ENCODE peak calls at places on chromosomes 7 and 10, in eight cellular contexts. One of them, this sample, is unnamed.

GRCh38 chr10:125004571-125005311 is 62.8 kb downstream of the ZRANB1 start:
- DNase-seq in spleen: peak
- DNase-seq in SJSA1: no peak
- DNase-seq in A673: no peak
- DNase-seq in mammary epithelial cell: no peak
- DNase-seq in fibroblast of lung: no peak
- DNase-seq in WERI-Rb-1: peak
- DNase-seq in substantia nigra: no peak
- DNase-seq in this sample: no peak

GRCh38 chr10:50552308-50552707 is 71.4 kb downstream of the SGMS1 start:
- DNase-seq in spleen: no peak
- DNase-seq in WERI-Rb-1: no peak
- DNase-seq in substantia nigra: no peak
- DNase-seq in fibroblast of lung: peak
- DNase-seq in A673: no peak
- DNase-seq in mammary epithelial cell: no peak
- DNase-seq in SJSA1: peak
- DNase-seq in this sample: no peak

GRCh38 chr7:42055171-42055570 is 181.8 kb downstream of the GLI3 start:
- DNase-seq in substantia nigra: no peak
- DNase-seq in spleen: no peak
- DNase-seq in SJSA1: no peak
- DNase-seq in WERI-Rb-1: no peak
- DNase-seq in mammary epithelial cell: no peak
- DNase-seq in fibroblast of lung: no peak
- DNase-seq in A673: no peak
- DNase-seq in this sample: no peak

GRCh38 chr10:50358925-50359687 is 107.8 kb upstream of the ASAH2 start:
- DNase-seq in WERI-Rb-1: no peak
- DNase-seq in mammary epithelial cell: no peak
- DNase-seq in spleen: no peak
- DNase-seq in SJSA1: no peak
- DNase-seq in substantia nigra: no peak
- DNase-seq in A673: no peak
- DNase-seq in fibroblast of lung: peak
- DNase-seq in this sample: no peak

GRCh38 chr10:123229927-123230630 is 75.9 kb downstream of the BUB3 start:
- DNase-seq in WERI-Rb-1: no peak
- DNase-seq in SJSA1: no peak
- DNase-seq in fibroblast of lung: no peak
- DNase-seq in mammary epithelial cell: peak
- DNase-seq in A673: no peak
- DNase-seq in spleen: no peak
- DNase-seq in substantia nigra: no peak
- DNase-seq in this sample: peak

GRCh38 chr10:44164256-44164956 is 220.5 kb downstream of the CXCL12 start:
- DNase-seq in A673: no peak
- DNase-seq in SJSA1: no peak
- DNase-seq in substantia nigra: no peak
- DNase-seq in fibroblast of lung: no peak
- DNase-seq in WERI-Rb-1: no peak
- DNase-seq in spleen: no peak
- DNase-seq in mammary epithelial cell: no peak
- DNase-seq in this sample: no peak

GRCh38 chr10:28973309-28973972 is 296.1 kb downstream of the BAMBI start:
- DNase-seq in mammary epithelial cell: no peak
- DNase-seq in fibroblast of lung: no peak
- DNase-seq in WERI-Rb-1: no peak
- DNase-seq in SJSA1: no peak
- DNase-seq in spleen: no peak
- DNase-seq in A673: no peak
- DNase-seq in substantia nigra: no peak
- DNase-seq in this sample: no peak

GRCh38 chr7:114372619-114373018 is 42.0 kb upstream of the FOXP2 start:
- DNase-seq in fibroblast of lung: no peak
- DNase-seq in WERI-Rb-1: no peak
- DNase-seq in substantia nigra: no peak
- DNase-seq in mammary epithelial cell: no peak
- DNase-seq in A673: no peak
- DNase-seq in spleen: no peak
- DNase-seq in SJSA1: no peak
- DNase-seq in this sample: no peak

GRCh38 chr7:69847921-69848612 is 249.8 kb downstream of the AUTS2 start:
- DNase-seq in A673: no peak
- DNase-seq in SJSA1: no peak
- DNase-seq in substantia nigra: no peak
- DNase-seq in fibroblast of lung: no peak
- DNase-seq in WERI-Rb-1: no peak
- DNase-seq in mammary epithelial cell: no peak
- DNase-seq in spleen: no peak
- DNase-seq in this sample: no peak

GRCh38 chr10:114389429-114389828 is 14.9 kb downstream of the AFAP1L2 start:
- DNase-seq in spleen: no peak
- DNase-seq in A673: no peak
- DNase-seq in WERI-Rb-1: no peak
- DNase-seq in SJSA1: peak
- DNase-seq in fibroblast of lung: peak
- DNase-seq in mammary epithelial cell: peak
- DNase-seq in substantia nigra: no peak
- DNase-seq in this sample: peak

GRCh38 chr10:109977382-109977806 is 30.4 kb upstream of the ADD3 start:
- DNase-seq in fibroblast of lung: no peak
- DNase-seq in A673: peak
- DNase-seq in spleen: no peak
- DNase-seq in WERI-Rb-1: no peak
- DNase-seq in SJSA1: peak
- DNase-seq in substantia nigra: no peak
- DNase-seq in mammary epithelial cell: no peak
- DNase-seq in this sample: no peak

GRCh38 chr10:103983367-103983911 is 16.5 kb downstream of the SLK start:
- DNase-seq in SJSA1: no peak
- DNase-seq in spleen: no peak
- DNase-seq in mammary epithelial cell: no peak
- DNase-seq in substantia nigra: no peak
- DNase-seq in WERI-Rb-1: no peak
- DNase-seq in A673: no peak
- DNase-seq in fibroblast of lung: no peak
- DNase-seq in this sample: no peak

GRCh38 chr10:129491123-129491734 is 24.2 kb downstream of the MGMT start:
- DNase-seq in A673: peak
- DNase-seq in mammary epithelial cell: peak
- DNase-seq in substantia nigra: no peak
- DNase-seq in spleen: no peak
- DNase-seq in SJSA1: no peak
- DNase-seq in fibroblast of lung: peak
- DNase-seq in WERI-Rb-1: no peak
- DNase-seq in this sample: no peak

GRCh38 chr7:17292858-17293257 is 5.6 kb upstream of the AHR start:
- DNase-seq in SJSA1: no peak
- DNase-seq in spleen: no peak
- DNase-seq in A673: no peak
- DNase-seq in substantia nigra: no peak
- DNase-seq in mammary epithelial cell: no peak
- DNase-seq in fibroblast of lung: no peak
- DNase-seq in WERI-Rb-1: no peak
- DNase-seq in this sample: no peak

GRCh38 chr7:143248781-143249354 is 14.4 kb upstream of the GSTK1 start:
- DNase-seq in spleen: no peak
- DNase-seq in mammary epithelial cell: peak
- DNase-seq in WERI-Rb-1: no peak
- DNase-seq in fibroblast of lung: no peak
- DNase-seq in A673: no peak
- DNase-seq in SJSA1: no peak
- DNase-seq in substantia nigra: no peak
- DNase-seq in this sample: no peak

GRCh38 chr7:156941393-156942182 is 7.9 kb upstream of the NOM1 start:
- DNase-seq in mammary epithelial cell: no peak
- DNase-seq in WERI-Rb-1: no peak
- DNase-seq in A673: no peak
- DNase-seq in substantia nigra: no peak
- DNase-seq in fibroblast of lung: no peak
- DNase-seq in spleen: no peak
- DNase-seq in SJSA1: no peak
- DNase-seq in this sample: no peak

GRCh38 chr7:148906707-148907498 is 22.8 kb upstream of the EZH2 start:
- DNase-seq in spleen: no peak
- DNase-seq in fibroblast of lung: no peak
- DNase-seq in SJSA1: no peak
- DNase-seq in WERI-Rb-1: peak
- DNase-seq in substantia nigra: no peak
- DNase-seq in A673: no peak
- DNase-seq in mammary epithelial cell: no peak
- DNase-seq in this sample: no peak

GRCh38 chr7:51029586-51030230 is 247.0 kb upstream of the GRB10 start:
- DNase-seq in mammary epithelial cell: peak
- DNase-seq in spleen: no peak
- DNase-seq in fibroblast of lung: peak
- DNase-seq in SJSA1: no peak
- DNase-seq in WERI-Rb-1: no peak
- DNase-seq in substantia nigra: no peak
- DNase-seq in A673: no peak
- DNase-seq in this sample: peak

GRCh38 chr10:121168513-121169216 is 317.5 kb downstream of the WDR11 start:
- DNase-seq in SJSA1: no peak
- DNase-seq in A673: no peak
- DNase-seq in substantia nigra: no peak
- DNase-seq in mammary epithelial cell: no peak
- DNase-seq in WERI-Rb-1: peak
- DNase-seq in spleen: no peak
- DNase-seq in fibroblast of lung: no peak
- DNase-seq in this sample: no peak

GRCh38 chr10:123878666-123879311 is 12.8 kb downstream of the CPXM2 start:
- DNase-seq in A673: no peak
- DNase-seq in fibroblast of lung: no peak
- DNase-seq in SJSA1: no peak
- DNase-seq in WERI-Rb-1: no peak
- DNase-seq in spleen: no peak
- DNase-seq in substantia nigra: no peak
- DNase-seq in mammary epithelial cell: no peak
- DNase-seq in this sample: no peak

GRCh38 chr10:114400091-114400490 is 4.2 kb downstream of the AFAP1L2 start:
- DNase-seq in fibroblast of lung: peak
- DNase-seq in A673: no peak
- DNase-seq in SJSA1: no peak
- DNase-seq in substantia nigra: no peak
- DNase-seq in mammary epithelial cell: no peak
- DNase-seq in spleen: no peak
- DNase-seq in WERI-Rb-1: no peak
- DNase-seq in this sample: no peak

DNA sequence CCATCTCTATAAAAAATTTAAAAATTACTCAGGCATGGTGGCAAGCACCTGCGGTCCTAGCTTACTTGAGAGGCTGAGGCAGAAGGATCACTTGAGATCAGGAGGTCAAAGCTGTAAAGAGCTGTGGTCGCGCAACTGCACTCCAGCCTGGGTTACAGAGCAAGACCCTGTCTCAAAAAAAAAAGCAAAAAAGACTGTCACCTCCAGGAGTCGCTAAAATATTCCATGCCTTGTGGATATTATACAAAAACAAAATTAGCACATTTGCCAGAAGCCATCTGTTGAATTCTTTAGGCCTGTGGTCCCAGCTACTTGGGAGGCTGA is 87.0 kb upstream of the SDK1 start:
- DNase-seq in WERI-Rb-1: no peak
- DNase-seq in spleen: no peak
- DNase-seq in mammary epithelial cell: no peak
- DNase-seq in A673: no peak
- DNase-seq in SJSA1: no peak
- DNase-seq in substantia nigra: no peak
- DNase-seq in fibroblast of lung: no peak
- DNase-seq in this sample: no peak
- H3K27ac ChIP-seq in WERI-Rb-1: no peak
- H3K27ac ChIP-seq in spleen: no peak
- H3K27ac ChIP-seq in mammary epithelial cell: no peak
- H3K27ac ChIP-seq in A673: no peak
- H3K27ac ChIP-seq in SJSA1: no peak
- H3K27ac ChIP-seq in substantia nigra: no peak
- H3K27ac ChIP-seq in fibroblast of lung: no peak
- H3K27ac ChIP-seq in this sample: no peak

GRCh38 chr10:71888623-71889387 is 37.8 kb upstream of the PSAP start:
- DNase-seq in fibroblast of lung: peak
- DNase-seq in WERI-Rb-1: peak
- DNase-seq in A673: peak
- DNase-seq in mammary epithelial cell: peak
- DNase-seq in SJSA1: peak
- DNase-seq in substantia nigra: peak
- DNase-seq in spleen: peak
- DNase-seq in this sample: peak

GRCh38 chr10:71887767-71888166 is 36.7 kb upstream of the PSAP start:
- DNase-seq in spleen: no peak
- DNase-seq in SJSA1: no peak
- DNase-seq in mammary epithelial cell: no peak
- DNase-seq in substantia nigra: no peak
- DNase-seq in A673: no peak
- DNase-seq in WERI-Rb-1: no peak
- DNase-seq in fibroblast of lung: no peak
- DNase-seq in this sample: no peak

GRCh38 chr10:71889388-71889987 is 38.4 kb upstream of the PSAP start:
- DNase-seq in fibroblast of lung: no peak
- DNase-seq in substantia nigra: no peak
- DNase-seq in SJSA1: no peak
- DNase-seq in spleen: no peak
- DNase-seq in mammary epithelial cell: no peak
- DNase-seq in A673: no peak
- DNase-seq in WERI-Rb-1: no peak
- DNase-seq in this sample: no peak

GRCh38 chr10:71891437-71891836 is 40.4 kb upstream of the PSAP start:
- DNase-seq in spleen: peak
- DNase-seq in SJSA1: no peak
- DNase-seq in WERI-Rb-1: no peak
- DNase-seq in A673: no peak
- DNase-seq in fibroblast of lung: no peak
- DNase-seq in substantia nigra: no peak
- DNase-seq in mammary epithelial cell: no peak
- DNase-seq in this sample: no peak

GRCh38 chr10:71888248-71888622 is 37.2 kb upstream of the PSAP start:
- DNase-seq in WERI-Rb-1: no peak
- DNase-seq in mammary epithelial cell: no peak
- DNase-seq in spleen: no peak
- DNase-seq in SJSA1: no peak
- DNase-seq in fibroblast of lung: no peak
- DNase-seq in A673: no peak
- DNase-seq in substantia nigra: no peak
- DNase-seq in this sample: no peak
- H3K27ac ChIP-seq in WERI-Rb-1: peak
- H3K27ac ChIP-seq in mammary epithelial cell: peak
- H3K27ac ChIP-seq in spleen: peak
- H3K27ac ChIP-seq in SJSA1: no peak
- H3K27ac ChIP-seq in fibroblast of lung: peak
- H3K27ac ChIP-seq in A673: no peak
- H3K27ac ChIP-seq in substantia nigra: peak
- H3K27ac ChIP-seq in this sample: peak

GRCh38 chr7:21194936-21195335 is 232.9 kb upstream of the SP4 start:
- DNase-seq in SJSA1: no peak
- DNase-seq in mammary epithelial cell: no peak
- DNase-seq in WERI-Rb-1: no peak
- DNase-seq in substantia nigra: no peak
- DNase-seq in spleen: no peak
- DNase-seq in A673: no peak
- DNase-seq in fibroblast of lung: no peak
- DNase-seq in this sample: no peak
- H3K27ac ChIP-seq in SJSA1: no peak
- H3K27ac ChIP-seq in mammary epithelial cell: no peak
- H3K27ac ChIP-seq in WERI-Rb-1: no peak
- H3K27ac ChIP-seq in substantia nigra: no peak
- H3K27ac ChIP-seq in spleen: no peak
- H3K27ac ChIP-seq in A673: no peak
- H3K27ac ChIP-seq in fibroblast of lung: no peak
- H3K27ac ChIP-seq in this sample: no peak

GRCh38 chr10:77016278-77016815 is 621.3 kb downstream of the KCNMA1 start:
- DNase-seq in substantia nigra: no peak
- DNase-seq in mammary epithelial cell: no peak
- DNase-seq in SJSA1: no peak
- DNase-seq in A673: no peak
- DNase-seq in fibroblast of lung: no peak
- DNase-seq in spleen: no peak
- DNase-seq in WERI-Rb-1: no peak
- DNase-seq in this sample: no peak
- H3K27ac ChIP-seq in substantia nigra: no peak
- H3K27ac ChIP-seq in mammary epithelial cell: no peak
- H3K27ac ChIP-seq in SJSA1: no peak
- H3K27ac ChIP-seq in A673: no peak
- H3K27ac ChIP-seq in fibroblast of lung: no peak
- H3K27ac ChIP-seq in spleen: no peak
- H3K27ac ChIP-seq in WERI-Rb-1: no peak
- H3K27ac ChIP-seq in this sample: no peak

This sample was measured in RWPE1.